ENCODE peak calls at places on chromosomes 1 and 21, in ten cellular contexts. C is right atrium auricular region; R is AG09309; V is ovary; U is lung; O is CD4-positive, alpha-beta T cell; Q is pancreas; I is cardiac fibroblast; W is fibroblast of mammary gland; J is nephron progenitor cell. N is an unnamed sample.

GRCh38 chr1:5885471-5886139 is 106.6 kb downstream of the NPHP4 start:
- DNase-seq in Q (no peak), U (no peak), W (no peak), R (no peak), C (no peak), O (no peak), I (no peak), J (no peak), V (no peak), N (no peak)

GRCh38 chr1:51548986-51549619 is 30.0 kb upstream of the EPS15 start:
- DNase-seq in O (no peak), J (no peak), Q (no peak), C (no peak), I (peak; percentile 36), V (no peak), U (no peak), W (peak; percentile 45), R (no peak), N (no peak)

GRCh38 chr1:27007909-27008582 is 4.6 kb downstream of the TENT5B start:
- DNase-seq in O (no peak), R (no peak), C (no peak), W (no peak), U (peak; percentile 84), Q (no peak), J (no peak), I (peak; percentile 54), V (no peak), N (no peak)

GRCh38 chr21:38498057-38498833 is at the start of gene ERG:
- DNase-seq in U (no peak), I (peak; percentile 27), O (no peak), W (no peak), V (no peak), Q (no peak), R (no peak), J (no peak), C (no peak), N (no peak)

GRCh38 chr1:173635116-173635515 is at the start of gene TEX50:
- DNase-seq in J (no peak), W (peak; percentile 7), I (no peak), R (no peak), O (no peak), U (no peak), V (no peak), C (no peak), Q (no peak), N (no peak)

GRCh38 chr1:78303620-78304019 is 187.2 kb upstream of the PTGFR start:
- DNase-seq in W (peak; percentile 98), O (no peak), Q (peak; percentile 18), C (peak; percentile 81), R (peak; percentile 87), V (no peak), U (peak; percentile 50), J (no peak), I (peak; percentile 94), N (no peak)

GRCh38 chr21:29179503-29179902 is 49.1 kb downstream of the MAP3K7CL start:
- DNase-seq in R (no peak), U (no peak), V (no peak), I (no peak), Q (no peak), J (no peak), W (no peak), C (no peak), O (no peak), N (no peak)

GRCh38 chr1:210597555-210598134 is 268.9 kb downstream of the HHAT start:
- DNase-seq in U (peak; percentile 31), O (no peak), V (no peak), J (no peak), R (peak; percentile 86), C (no peak), Q (no peak), W (peak; percentile 91), I (peak; percentile 72), N (no peak)

GRCh38 chr1:22143586-22144033 is 713 bp upstream of the WNT4 start:
- DNase-seq in O (no peak), I (no peak), J (no peak), C (no peak), Q (no peak), R (no peak), U (no peak), V (no peak), W (no peak), N (no peak)
- TF ChIP-seq CTCF in O (no peak), I (no peak), J (no peak), C (no peak), Q (no peak), R (no peak), U (no peak), V (no peak), W (no peak), N (peak; percentile 16)

GRCh38 chr1:198206292-198206691 is 49.5 kb downstream of the NEK7 start:
- DNase-seq in O (no peak), U (no peak), Q (no peak), I (no peak), W (no peak), J (no peak), C (no peak), R (no peak), V (no peak), N (no peak)
- TF ChIP-seq CTCF in O (no peak), U (no peak), Q (no peak), I (no peak), W (no peak), J (no peak), C (peak; percentile 37), R (no peak), V (no peak), N (no peak)

GRCh38 chr1:152398812-152399698 is 15.0 kb downstream of the CRNN start:
- DNase-seq in O (no peak), J (no peak), C (no peak), V (no peak), I (peak; percentile 31), Q (no peak), W (peak; percentile 10), R (no peak), U (no peak), N (peak; percentile 38)
- TF ChIP-seq CTCF in O (no peak), J (no peak), C (peak; percentile 38), V (no peak), I (peak; percentile 33), Q (peak; percentile 35), W (peak; percentile 32), R (peak; percentile 41), U (no peak), N (peak; percentile 54)

GRCh38 chr1:1957533-1957961 is 38.5 kb upstream of the TMEM52 start:
- DNase-seq in V (no peak), R (no peak), Q (no peak), C (no peak), O (no peak), W (no peak), I (no peak), J (peak; percentile 28), U (no peak), N (no peak)

GRCh38 chr1:1959459-1959839 is 40.4 kb upstream of the TMEM52 start:
- DNase-seq in O (no peak), W (no peak), Q (no peak), J (no peak), U (no peak), C (no peak), I (no peak), V (no peak), R (no peak), N (no peak)

GRCh38 chr1:1960480-1961196 is 41.6 kb upstream of the TMEM52 start:
- DNase-seq in J (no peak), U (no peak), R (no peak), W (peak; percentile 41), I (peak; percentile 63), Q (no peak), V (no peak), O (no peak), C (no peak), N (no peak)

GRCh38 chr1:1958071-1958541 is 39.0 kb upstream of the TMEM52 start:
- DNase-seq in V (no peak), R (no peak), C (no peak), I (no peak), W (no peak), U (no peak), J (no peak), Q (no peak), O (no peak), N (no peak)

GRCh38 chr1:1959840-1960479 is 40.9 kb upstream of the TMEM52 start:
- DNase-seq in R (no peak), C (peak; percentile 67), V (peak; percentile 83), W (peak; percentile 69), I (peak; percentile 87), J (peak; percentile 90), Q (peak; percentile 77), U (peak; percentile 87), O (peak; percentile 52), N (peak; percentile 87)
- TF ChIP-seq CTCF in R (peak; percentile 82), C (peak; percentile 82), V (peak; percentile 26), W (peak; percentile 69), I (peak; percentile 79), J (peak; percentile 85), Q (peak; percentile 74), U (peak; percentile 34), O (peak; percentile 35), N (peak; percentile 77)

DNA sequence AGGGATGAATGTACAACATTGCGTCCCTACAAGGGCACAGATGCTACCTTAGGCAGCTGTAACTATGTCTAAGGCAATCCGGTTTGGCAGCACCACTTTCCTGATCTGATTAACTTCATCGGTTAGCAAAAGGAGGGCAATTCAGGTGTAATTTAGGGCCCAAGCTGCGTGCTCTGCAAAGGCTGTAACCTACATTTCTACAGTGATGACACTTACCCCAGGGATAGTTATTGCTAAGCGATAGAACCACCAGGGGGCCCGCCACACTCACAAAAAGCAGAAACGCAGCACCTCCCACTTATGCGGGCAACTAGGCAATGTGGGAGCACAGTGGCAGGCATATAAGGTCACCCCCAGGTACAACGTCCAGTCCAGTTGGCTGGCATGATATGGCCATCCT is 113.5 kb downstream of the GDAP2 start:
- DNase-seq in I (no peak), Q (no peak), W (no peak), U (no peak), O (no peak), C (no peak), J (no peak), V (no peak), R (no peak), N (no peak)
- TF ChIP-seq CTCF in I (peak; percentile 31), Q (no peak), W (no peak), U (no peak), O (no peak), C (no peak), J (no peak), V (no peak), R (no peak), N (no peak)

N was measured in endothelial cell.